ENCODE peak calls at places on chromosomes 11 and 22, in four cellular contexts. W is stomach, T is left ventricle myocardium inferior, V is A549. R is an unnamed sample.

GRCh38 chr11:83070044-83070877 is 1.4 kb downstream of the RAB30 start:
- DNase-seq in W (no peak), T (no peak), V (peak), R (no peak)

GRCh38 chr11:95545116-95545875 is 244.3 kb downstream of the FAM76B start:
- DNase-seq in W (no peak), T (no peak), V (no peak), R (no peak)

GRCh38 chr11:119490253-119491006 is 67.5 kb upstream of the THY1 start:
- DNase-seq in W (no peak), T (no peak), V (no peak), R (no peak)

GRCh38 chr22:49094858-49095257 is 732.8 kb downstream of the BRD1 start:
- DNase-seq in W (no peak), T (no peak), V (no peak), R (no peak)

GRCh38 chr22:41417622-41418390 is 28.8 kb downstream of the TOB2 start:
- DNase-seq in W (peak), T (peak), V (peak), R (peak)

GRCh38 chr11:6736495-6737121 is 35.2 kb downstream of the OR2AG2 start:
- DNase-seq in W (no peak), T (no peak), V (no peak), R (no peak)

GRCh38 chr11:1555713-1556153 is 16.3 kb downstream of the DUSP8 start:
- DNase-seq in W (no peak), T (no peak), V (no peak), R (no peak)

GRCh38 chr11:109432105-109432504 is 10.1 kb downstream of the C11orf87 start:
- DNase-seq in W (no peak), T (no peak), V (no peak), R (no peak)

GRCh38 chr11:8766043-8766992 is 83.7 kb downstream of the RPL27A start:
- DNase-seq in W (peak), T (no peak), V (no peak), R (no peak)

GRCh38 chr11:20156876-20157613 is 3.2 kb downstream of the DBX1 start:
- DNase-seq in W (no peak), T (no peak), V (no peak), R (peak)

GRCh38 chr11:71283960-71284359 is 31.6 kb upstream of the SHANK2 start:
- DNase-seq in W (peak), T (no peak), V (no peak), R (peak)

GRCh38 chr11:74680035-74680671 is 51.1 kb downstream of the CHRDL2 start:
- DNase-seq in W (peak), T (no peak), V (no peak), R (no peak)

GRCh38 chr11:117201906-117202305 is 2.7 kb downstream of the TAGLN start:
- DNase-seq in W (no peak), T (no peak), V (no peak), R (no peak)

GRCh38 chr11:117200813-117201515 is 1.8 kb downstream of the TAGLN start:
- DNase-seq in W (no peak), T (no peak), V (no peak), R (no peak)

GRCh38 chr11:117199916-117200812 is 994 bp downstream of the TAGLN start:
- DNase-seq in W (no peak), T (no peak), V (no peak), R (no peak)

GRCh38 chr11:117202386-117203068 is 3.4 kb downstream of the TAGLN start:
- DNase-seq in W (no peak), T (no peak), V (no peak), R (no peak)

GRCh38 chr11:117201516-117201866 is 2.3 kb downstream of the TAGLN start:
- DNase-seq in W (no peak), T (no peak), V (no peak), R (no peak)
- H3K27ac ChIP-seq in W (peak), T (peak), V (no peak), R (no peak)

GRCh38 chr11:2862395-2862949 is 23.1 kb downstream of the CDKN1C start:
- DNase-seq in W (no peak), T (no peak), V (no peak), R (no peak)
- H3K27ac ChIP-seq in W (no peak), T (no peak), V (no peak), R (no peak)

GRCh38 chr11:76752321-76753175 is 30.6 kb upstream of the TSKU start:
- DNase-seq in W (peak), T (peak), V (no peak), R (peak)
- H3K27ac ChIP-seq in W (peak), T (peak), V (peak), R (no peak)

DNA sequence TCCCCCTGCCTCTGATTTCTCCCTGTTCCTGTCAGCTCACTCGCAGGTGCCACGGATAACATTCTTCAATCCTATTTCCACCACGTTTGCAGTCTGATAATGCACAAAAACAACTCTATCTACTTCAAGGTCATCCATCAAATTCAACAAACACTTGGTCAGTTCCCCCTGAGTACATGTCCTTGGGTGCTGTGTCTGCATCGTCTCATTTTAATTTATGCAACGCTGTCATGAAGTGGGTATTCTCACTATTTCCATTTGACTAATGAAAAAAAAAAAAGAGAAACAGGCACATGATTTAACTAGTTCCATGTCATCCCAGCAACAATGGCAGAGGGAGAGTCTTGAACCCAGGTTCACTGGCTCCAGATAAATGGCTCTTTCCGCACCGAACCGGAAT is 262.6 kb downstream of the LARGE1 start:
- DNase-seq in W (no peak), T (no peak), V (no peak), R (no peak)
- H3K27ac ChIP-seq in W (no peak), T (peak), V (no peak), R (no peak)

DNA sequence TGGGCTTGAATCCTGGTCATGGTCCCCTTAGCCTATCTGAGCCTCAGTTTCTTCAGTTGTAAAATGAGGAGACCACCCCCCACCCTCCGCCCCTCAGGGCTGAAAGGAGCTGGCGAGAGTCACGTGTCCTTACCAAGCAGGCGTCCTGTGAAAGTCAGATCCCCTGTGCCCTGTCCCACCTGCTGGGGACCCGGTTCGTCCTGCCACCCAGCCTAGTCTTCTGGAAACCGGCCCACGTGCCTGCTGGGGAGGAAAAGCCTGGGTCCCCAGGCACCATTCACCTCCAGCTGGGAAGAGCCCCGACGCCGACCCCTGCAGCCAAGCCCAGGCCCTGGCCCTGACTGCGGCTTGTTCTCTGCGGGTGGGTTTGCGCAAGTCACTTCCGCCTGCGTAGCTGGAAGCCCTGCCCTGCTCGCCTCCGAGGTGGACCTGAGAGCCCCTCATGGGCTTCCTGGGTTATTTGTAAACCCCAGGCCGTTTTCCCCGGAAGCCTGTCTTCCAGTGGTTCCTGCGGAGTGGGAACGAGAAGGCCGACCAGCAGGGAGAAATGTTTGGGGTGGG is 679 bp upstream of the SSH3 start:
- DNase-seq in W (peak), T (no peak), V (peak), R (peak)
- H3K27ac ChIP-seq in W (peak), T (peak), V (peak), R (peak)

DNA sequence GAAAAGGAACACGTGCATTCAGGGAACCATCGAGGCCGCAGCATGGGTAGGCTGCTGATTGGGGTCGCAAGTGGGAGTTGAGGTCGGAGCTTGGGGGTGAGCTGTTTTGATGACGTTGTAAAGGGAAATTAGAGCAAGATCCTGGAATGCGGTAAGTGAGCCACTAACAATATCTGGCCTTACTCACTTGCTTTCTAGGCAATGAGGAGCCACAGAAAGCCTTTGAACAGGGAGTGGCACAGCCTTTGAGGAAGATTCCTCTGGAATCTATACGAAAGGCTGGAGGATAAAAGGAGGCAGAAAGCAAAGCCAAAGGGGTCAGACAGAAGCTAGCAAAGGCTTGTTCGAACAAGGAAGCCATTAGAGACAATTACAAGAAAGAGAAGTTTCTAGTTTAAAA is 197.5 kb downstream of the LARGE1 start:
- DNase-seq in W (no peak), T (no peak), V (no peak), R (no peak)
- H3K27ac ChIP-seq in W (no peak), T (no peak), V (no peak), R (no peak)

R was measured in small intestine.